ENCODE peak calls at places on chromosomes 2 and 18, in eight cellular contexts. U is activated CD8-positive, alpha-beta memory T cell treated with anti-CD3 and anti-CD28 coated beads for 1 hour; X is GF-D8; A is GM23338; Q is myocyte; F is left ventricle myocardium inferior; G is HuH-7.5; L is fibroblast of the conjunctiva. O is an unnamed sample.

GRCh38 chr2:85584354-85584856 is at the start of gene VAMP5:
- DNase-seq in X (no peak), L (no peak), Q (peak; percentile 65), A (peak; percentile 55), F (peak; percentile 58), U (no peak), G (peak; percentile 76), O (no peak)

GRCh38 chr18:5475252-5475651 is 68.5 kb downstream of the EPB41L3 start:
- DNase-seq in F (no peak), L (no peak), G (no peak), X (no peak), A (no peak), Q (no peak), U (no peak), O (no peak)

GRCh38 chr2:41894563-41895333 is 153.1 kb upstream of the PKDCC start:
- DNase-seq in Q (no peak), A (no peak), U (no peak), F (no peak), L (no peak), G (peak; percentile 31), X (no peak), O (no peak)

GRCh38 chr2:28683100-28683706 is 68.4 kb upstream of the PPP1CB start:
- DNase-seq in X (no peak), Q (peak; percentile 97), A (peak; percentile 72), U (no peak), F (peak; percentile 89), G (no peak), L (peak; percentile 56), O (no peak)

GRCh38 chr18:35041752-35042379 is 653 bp downstream of the MAPRE2 start:
- DNase-seq in X (no peak), Q (peak; percentile 27), L (no peak), A (no peak), U (no peak), G (no peak), F (no peak), O (no peak)

GRCh38 chr2:223054193-223054781 is 2.3 kb downstream of the KCNE4 start:
- DNase-seq in G (no peak), A (no peak), L (no peak), X (no peak), U (no peak), F (peak; percentile 75), Q (peak; percentile 59), O (no peak)

GRCh38 chr18:78875998-78876650 is 103.5 kb upstream of the SALL3 start:
- DNase-seq in G (no peak), Q (no peak), L (no peak), F (no peak), U (no peak), X (no peak), A (no peak), O (no peak)

GRCh38 chr2:127917916-127918315 is 32.2 kb upstream of the AMMECR1L start:
- DNase-seq in F (no peak), X (no peak), L (no peak), Q (no peak), A (no peak), U (no peak), G (no peak), O (no peak)

GRCh38 chr2:198788676-198789075 is 669.1 kb downstream of the SATB2 start:
- DNase-seq in G (no peak), Q (no peak), A (peak; percentile 80), X (no peak), L (no peak), F (no peak), U (no peak), O (no peak)

GRCh38 chr18:62954341-62954740 is 239.0 kb downstream of the PHLPP1 start:
- DNase-seq in A (no peak), U (no peak), F (no peak), G (no peak), X (no peak), L (no peak), Q (peak; percentile 49), O (no peak)

GRCh38 chr2:30608643-30609042 is 161.6 kb downstream of the LCLAT1 start:
- DNase-seq in A (no peak), F (no peak), X (no peak), Q (no peak), G (no peak), U (no peak), L (no peak), O (no peak)

GRCh38 chr18:22467760-22468553 is 50.2 kb upstream of the CTAGE1 start:
- DNase-seq in Q (peak; percentile 8), U (no peak), X (no peak), G (no peak), L (peak; percentile 91), A (no peak), F (no peak), O (no peak)

GRCh38 chr18:35073186-35074105 is 32.2 kb downstream of the MAPRE2 start:
- DNase-seq in Q (no peak), X (no peak), A (no peak), F (no peak), G (no peak), U (no peak), L (no peak), O (no peak)

GRCh38 chr18:50662177-50662576 is 102.3 kb downstream of the MAPK4 start:
- DNase-seq in F (no peak), U (no peak), G (peak; percentile 60), X (no peak), Q (no peak), L (no peak), A (peak; percentile 73), O (no peak)

GRCh38 chr2:142531375-142531774 is 346.1 kb upstream of the KYNU start:
- DNase-seq in Q (no peak), F (no peak), A (no peak), U (no peak), L (no peak), G (no peak), X (no peak), O (no peak)

GRCh38 chr2:23940262-23940975 is at the start of gene UBXN2A:
- DNase-seq in G (peak; percentile 79), F (peak; percentile 79), A (peak; percentile 88), Q (peak; percentile 83), U (peak; percentile 58), X (peak; percentile 27), L (peak; percentile 43), O (peak; percentile 81)

O was measured in activated naive CD4-positive, alpha-beta T cell treated with anti-CD3 and anti-CD28 coated beads, Interleukin-2, amount 50 U/mL, for 72 hours.